ENCODE peak calls at places on chromosome 17, in five cellular contexts. C, P, X, V and K are unnamed samples.

GRCh38 chr17:14206891-14207290 is 29.8 kb downstream of the CDRT15 start:
- DNase-seq in V (no peak), P (no peak), C (no peak), X (no peak), K (no peak)

GRCh38 chr17:313911-314613 is 38.5 kb downstream of the RPH3AL start:
- DNase-seq in P (no peak), C (no peak), X (no peak), V (no peak), K (no peak)

GRCh38 chr17:42098747-42099399 is 600 bp upstream of the ZNF385C start:
- DNase-seq in X (no peak), V (no peak), C (no peak), P (no peak), K (no peak)

GRCh38 chr17:83036666-83037065 is 42.7 kb upstream of the METRNL start:
- DNase-seq in P (no peak), X (no peak), C (no peak), V (no peak), K (no peak)

GRCh38 chr17:58378895-58379824 is 27.2 kb upstream of the SUPT4H1 start:
- DNase-seq in V (no peak), C (no peak), P (no peak), X (no peak), K (no peak)

GRCh38 chr17:7943291-7943690 is 11.3 kb downstream of the CNTROB start:
- DNase-seq in V (no peak), C (no peak), P (no peak), X (no peak), K (no peak)

GRCh38 chr17:7323731-7324437 is 5.3 kb downstream of the NEURL4 start:
- DNase-seq in P (peak), C (peak), V (peak), X (peak), K (peak)

GRCh38 chr17:65085397-65085796 is 28.9 kb upstream of the GNA13 start:
- DNase-seq in C (no peak), V (no peak), X (no peak), P (no peak), K (no peak)

GRCh38 chr17:69477204-69477899 is 62.9 kb downstream of the MAP2K6 start:
- DNase-seq in P (no peak), X (no peak), C (no peak), V (no peak), K (no peak)

GRCh38 chr17:50111687-50112655 is 16.8 kb downstream of the PDK2 start:
- DNase-seq in V (no peak), C (no peak), X (no peak), P (no peak), K (no peak)

GRCh38 chr17:36627101-36627500 is 25.7 kb downstream of the MRM1 start:
- DNase-seq in X (no peak), V (no peak), P (no peak), C (no peak), K (no peak)

GRCh38 chr17:378068-378467 is 25.5 kb upstream of the RPH3AL start:
- DNase-seq in V (no peak), X (no peak), C (no peak), P (no peak), K (no peak)

GRCh38 chr17:27741361-27741861 is 58.9 kb downstream of the NOS2 start:
- DNase-seq in X (no peak), P (no peak), V (no peak), C (no peak), K (no peak)

GRCh38 chr17:41345992-41346391 is 4.6 kb downstream of the KRT33A start:
- DNase-seq in X (no peak), C (no peak), V (no peak), P (no peak), K (no peak)

GRCh38 chr17:46191332-46192210 is 1.7 kb downstream of the KANSL1 start:
- DNase-seq in X (no peak), P (no peak), C (peak), V (no peak), K (peak)

GRCh38 chr17:77821114-77821513 is 137.4 kb upstream of the TNRC6C start:
- DNase-seq in X (no peak), C (no peak), P (no peak), V (no peak), K (no peak)

GRCh38 chr17:73430165-73430680 is 118.4 kb upstream of the CDC42EP4 start:
- DNase-seq in P (no peak), X (no peak), V (no peak), C (no peak), K (no peak)

GRCh38 chr17:39963826-39964225 is 1.0 kb downstream of the GSDMA start:
- DNase-seq in P (no peak), C (no peak), V (peak), X (peak), K (no peak)

GRCh38 chr17:35726609-35727460 is 4.6 kb upstream of the RASL10B start:
- DNase-seq in X (no peak), V (no peak), C (no peak), P (no peak), K (peak)

GRCh38 chr17:31696184-31696602 is 162.9 kb downstream of the COPRS start:
- DNase-seq in X (no peak), P (no peak), V (no peak), C (no peak), K (no peak)

GRCh38 chr17:76883744-76884525 is 15.7 kb downstream of the MGAT5B start:
- DNase-seq in C (no peak), V (no peak), X (no peak), P (no peak), K (no peak)

GRCh38 chr17:59165933-59166342 is 10.4 kb downstream of the PRR11 start:
- DNase-seq in V (peak), C (peak), P (peak), X (peak), K (no peak)

GRCh38 chr17:67272312-67273050 is 27.5 kb upstream of the HELZ start:
- DNase-seq in X (no peak), P (no peak), V (no peak), C (no peak), K (no peak)

GRCh38 chr17:68396795-68397536 is 60.3 kb downstream of the WIPI1 start:
- DNase-seq in V (no peak), X (no peak), P (no peak), C (no peak), K (no peak)

GRCh38 chr17:73423806-73424205 is 112.0 kb upstream of the CDC42EP4 start:
- DNase-seq in P (no peak), X (no peak), V (no peak), C (no peak), K (no peak)

GRCh38 chr17:78419970-78420820 is 41.7 kb downstream of the PGS1 start:
- DNase-seq in C (no peak), X (no peak), P (no peak), V (no peak), K (no peak)

GRCh38 chr17:81200695-81201580 is 21.8 kb downstream of the CEP131 start:
- DNase-seq in C (peak), X (no peak), V (no peak), P (no peak), K (peak)

GRCh38 chr17:61150686-61151299 is 248.8 kb upstream of the TBX2 start:
- DNase-seq in V (no peak), P (no peak), X (no peak), C (peak), K (no peak)

GRCh38 chr17:5785867-5786509 is 201.7 kb upstream of the NLRP1 start:
- DNase-seq in C (peak), X (no peak), V (no peak), P (no peak), K (no peak)

GRCh38 chr17:82267575-82268379 is 5.7 kb downstream of the CSNK1D start:
- DNase-seq in V (no peak), X (peak), C (no peak), P (peak), K (no peak)

GRCh38 chr17:7613769-7614421 is 802 bp downstream of the FXR2 start:
- DNase-seq in X (no peak), P (no peak), V (no peak), C (no peak), K (no peak)

GRCh38 chr17:42179911-42180410 is 981 bp downstream of the KCNH4 start:
- DNase-seq in P (no peak), V (no peak), X (peak), C (peak), K (no peak)

GRCh38 chr17:50035421-50035879 is 20.5 kb upstream of the ITGA3 start:
- DNase-seq in X (no peak), P (no peak), C (no peak), V (no peak), K (no peak)

GRCh38 chr17:32227910-32228309 is 37.7 kb upstream of the RHBDL3 start:
- DNase-seq in X (no peak), V (no peak), P (no peak), C (no peak), K (no peak)

GRCh38 chr17:50148226-50149098 is 2.0 kb downstream of the PPP1R9B start:
- DNase-seq in V (peak), X (peak), C (peak), P (peak), K (peak)